ENCODE peak calls at places on chromosomes 7 and 10, in five cellular contexts. J is foreskin fibroblast, Y is HuH-7, P is PC-3, K is iris pigment epithelial cell. M is an unnamed sample.
A peak's percentile ranks its signal among the peaks of the same experiment; 100 is the strongest.

GRCh38 chr7:100576384-100576993 is 2.8 kb upstream of the SAP25 start:
- DNase-seq in J (no peak), Y (no peak), P (no peak), K (no peak), M (no peak)

GRCh38 chr10:114631678-114632417 is 26.2 kb downstream of the ABLIM1 start:
- DNase-seq in J (peak; percentile 65), Y (peak; percentile 60), P (no peak), K (no peak), M (no peak)

GRCh38 chr10:58444876-58445275 is 59.7 kb downstream of the TFAM start:
- DNase-seq in J (no peak), Y (no peak), P (no peak), K (no peak), M (no peak)

GRCh38 chr10:105956550-105956949 is 1208.0 kb downstream of the SORCS1 start:
- DNase-seq in J (no peak), Y (no peak), P (no peak), K (no peak), M (no peak)

GRCh38 chr10:23081156-23081833 is 14.1 kb upstream of the MSRB2 start:
- DNase-seq in J (peak; percentile 50), Y (no peak), P (peak; percentile 47), K (no peak), M (no peak)

GRCh38 chr7:126750207-126750911 is 502.4 kb downstream of the GRM8 start:
- DNase-seq in J (no peak), Y (no peak), P (no peak), K (no peak), M (no peak)

GRCh38 chr10:28569506-28570159 is 36.7 kb downstream of the WAC start:
- DNase-seq in J (peak; percentile 65), Y (peak; percentile 22), P (peak; percentile 9), K (peak; percentile 58), M (no peak)

GRCh38 chr7:150428671-150429451 is 21.6 kb upstream of the GIMAP8 start:
- DNase-seq in J (peak; percentile 88), Y (no peak), P (peak; percentile 94), K (peak; percentile 55), M (no peak)

GRCh38 chr10:70903262-70903921 is 15.0 kb upstream of the PCBD1 start:
- DNase-seq in J (peak; percentile 73), Y (peak; percentile 53), P (peak; percentile 87), K (peak; percentile 32), M (peak; percentile 8)

GRCh38 chr7:157309990-157310668 is 26.7 kb upstream of the DNAJB6 start:
- DNase-seq in J (peak; percentile 93), Y (no peak), P (peak; percentile 97), K (peak; percentile 95), M (no peak)

GRCh38 chr7:99385564-99385963 is 11.0 kb downstream of the ARPC1B start:
- DNase-seq in J (no peak), Y (no peak), P (no peak), K (no peak), M (no peak)

GRCh38 chr7:96996111-96996936 is 9.0 kb upstream of the DLX6 start:
- DNase-seq in J (no peak), Y (no peak), P (no peak), K (no peak), M (no peak)

GRCh38 chr7:34128762-34129161 is 223.4 kb downstream of the BMPER start:
- DNase-seq in J (peak; percentile 69), Y (no peak), P (peak; percentile 19), K (no peak), M (no peak)

GRCh38 chr10:77571490-77571889 is 66.1 kb downstream of the KCNMA1 start:
- DNase-seq in J (no peak), Y (no peak), P (no peak), K (no peak), M (no peak)

GRCh38 chr7:151686016-151686766 is 166.5 kb upstream of the RHEB start:
- DNase-seq in J (peak; percentile 32), Y (peak; percentile 42), P (no peak), K (no peak), M (no peak)

GRCh38 chr10:67665491-67665890 is 30.5 kb downstream of the CTNNA3 start:
- DNase-seq in J (no peak), Y (no peak), P (peak; percentile 87), K (peak; percentile 1), M (no peak)

GRCh38 chr7:117269895-117270294 is 53.0 kb downstream of the WNT2 start:
- DNase-seq in J (peak; percentile 70), Y (no peak), P (peak; percentile 88), K (peak; percentile 91), M (no peak)

GRCh38 chr10:114526497-114527238 is 122.4 kb upstream of the AFAP1L2 start:
- DNase-seq in J (peak; percentile 40), Y (peak; percentile 81), P (peak; percentile 86), K (peak; percentile 72), M (peak; percentile 61)

GRCh38 chr7:70855373-70855772 is 276.6 kb upstream of the GALNT17 start:
- DNase-seq in J (no peak), Y (no peak), P (no peak), K (no peak), M (peak; percentile 47)